ENCODE peak calls at places on chromosomes 3 and 15, in seven cellular contexts. K, R, B, T, E, I and P are unnamed samples.

GRCh38 chr3:74639681-74640080 is 25.2 kb upstream of the CNTN3 start:
- DNase-seq in B (peak), R (no peak), K (no peak), I (no peak), T (no peak), E (no peak), P (no peak)

GRCh38 chr3:194043516-194043915 is 92.4 kb upstream of the HES1 start:
- DNase-seq in B (peak), I (no peak), E (no peak), K (no peak), T (no peak), R (no peak), P (no peak)

GRCh38 chr3:100882571-100882981 is 110.6 kb downstream of the ABI3BP start:
- DNase-seq in R (no peak), I (no peak), B (peak), E (no peak), K (no peak), T (no peak), P (no peak)

GRCh38 chr3:27127195-27127594 is 242.0 kb downstream of the NEK10 start:
- DNase-seq in I (no peak), K (no peak), B (no peak), R (no peak), T (no peak), E (no peak), P (no peak)

GRCh38 chr15:28911295-28911979 is 25.7 kb downstream of the APBA2 start:
- DNase-seq in E (no peak), B (no peak), R (peak), I (peak), K (peak), T (no peak), P (no peak)

GRCh38 chr3:57120040-57120802 is 44.9 kb downstream of the IL17RD start:
- DNase-seq in K (no peak), R (no peak), I (peak), E (no peak), B (no peak), T (no peak), P (no peak)

GRCh38 chr3:72563690-72564370 is 284.4 kb downstream of the SHQ1 start:
- DNase-seq in I (no peak), E (no peak), K (no peak), B (no peak), R (no peak), T (no peak), P (no peak)

GRCh38 chr3:14413381-14414071 is 11.1 kb downstream of the SLC6A6 start:
- DNase-seq in I (no peak), E (no peak), K (peak), B (peak), T (no peak), R (no peak), P (no peak)

GRCh38 chr15:27365441-27365840 is 394.5 kb downstream of the GABRG3 start:
- DNase-seq in R (no peak), T (no peak), K (no peak), I (no peak), B (no peak), E (no peak), P (no peak)

GRCh38 chr15:35168464-35168863 is 83.4 kb upstream of the NANOGP8 start:
- DNase-seq in T (no peak), R (no peak), E (no peak), B (peak), K (no peak), I (no peak), P (no peak)

GRCh38 chr3:37324752-37325407 is 150.5 kb upstream of the LRRFIP2 start:
- DNase-seq in K (no peak), B (peak), T (no peak), I (no peak), E (no peak), R (no peak), P (no peak)

GRCh38 chr15:81813215-81813614 is 232.6 kb downstream of the MEX3B start:
- DNase-seq in K (no peak), T (no peak), I (peak), B (no peak), E (no peak), R (peak), P (no peak)

GRCh38 chr3:72678892-72679291 is 169.4 kb downstream of the SHQ1 start:
- DNase-seq in K (no peak), R (no peak), B (peak), I (no peak), E (no peak), T (no peak), P (no peak)

GRCh38 chr3:17030956-17031652 is 146.3 kb downstream of the PLCL2 start:
- DNase-seq in I (no peak), R (no peak), K (no peak), T (no peak), E (no peak), B (peak), P (no peak)

GRCh38 chr3:59699648-59700320 is 650.0 kb upstream of the CFAP20DC start:
- DNase-seq in T (no peak), R (no peak), K (no peak), E (no peak), B (no peak), I (no peak), P (no peak)

DNA sequence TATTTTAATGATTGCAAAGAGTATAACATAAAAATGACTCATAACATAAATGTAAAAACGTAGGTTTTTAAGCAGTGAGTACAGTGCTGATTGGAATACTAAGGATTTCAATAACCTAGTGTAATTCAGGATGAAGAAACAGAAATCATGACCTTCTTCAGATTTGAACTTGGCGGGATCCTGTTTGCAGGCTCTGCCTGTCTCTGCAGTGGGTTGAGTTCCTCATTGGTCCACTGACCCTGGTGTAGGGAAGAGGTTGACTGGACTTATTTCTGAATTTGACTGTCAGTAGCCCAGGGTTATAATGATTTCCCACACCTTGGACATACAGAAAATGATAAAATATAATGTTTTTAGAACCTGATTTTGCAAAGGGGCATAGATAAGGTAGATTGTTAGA is 171.7 kb downstream of the FNDC3B start:
- DNase-seq in I (no peak), K (no peak), B (no peak), R (no peak), E (no peak), T (no peak), P (no peak)
- H3K27ac ChIP-seq in I (peak), K (no peak), B (peak), R (no peak), E (no peak), T (no peak), P (peak)

GRCh38 chr15:75733761-75734651 is 21.4 kb upstream of the CSPG4 start:
- DNase-seq in K (peak), T (no peak), E (no peak), I (no peak), B (no peak), R (no peak), P (peak)
- H3K4me3 ChIP-seq in K (no peak), T (no peak), E (no peak), I (no peak), B (no peak), R (no peak), P (no peak)

DNA sequence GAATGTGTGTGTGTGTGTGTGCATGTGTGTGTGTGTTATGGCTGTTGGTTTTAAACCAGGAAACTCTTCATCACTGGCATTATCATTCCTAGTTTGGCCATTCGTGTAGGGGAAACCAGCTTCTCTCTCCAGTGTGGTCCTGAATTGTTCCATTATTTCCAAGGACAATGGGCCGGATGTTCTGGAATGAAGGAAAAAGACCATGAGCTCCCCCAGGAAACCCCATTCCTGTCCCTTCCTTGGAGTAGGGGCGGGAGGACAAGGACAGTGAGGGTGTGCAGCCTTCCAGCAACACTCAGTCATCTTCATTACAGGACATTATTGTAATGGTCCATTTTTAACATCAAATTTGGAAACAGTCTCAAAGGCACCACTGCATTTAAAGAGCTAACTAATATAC is 92.4 kb downstream of the LRRK1 start:
- DNase-seq in E (no peak), B (no peak), T (no peak), K (no peak), I (no peak), R (peak), P (no peak)
- H3K27ac ChIP-seq in E (no peak), B (no peak), T (no peak), K (no peak), I (no peak), R (no peak), P (no peak)

GRCh38 chr15:92393287-92393993 is at the start of gene ST8SIA2:
- DNase-seq in K (no peak), R (peak), E (no peak), I (peak), T (peak), B (peak), P (no peak)

GRCh38 chr15:92395557-92395956 is 1.9 kb downstream of the ST8SIA2 start:
- DNase-seq in E (no peak), R (no peak), T (no peak), I (no peak), B (no peak), K (no peak), P (no peak)

GRCh38 chr15:92394327-92395175 is 870 bp downstream of the ST8SIA2 start:
- DNase-seq in B (no peak), R (peak), E (no peak), I (peak), T (no peak), K (no peak), P (no peak)

GRCh38 chr15:92393994-92394326 is 279 bp downstream of the ST8SIA2 start:
- DNase-seq in R (no peak), I (no peak), K (no peak), E (no peak), T (no peak), B (no peak), P (no peak)

GRCh38 chr15:92395176-92395521 is 1.5 kb downstream of the ST8SIA2 start:
- DNase-seq in E (no peak), T (no peak), R (peak), I (no peak), B (no peak), K (no peak), P (no peak)
- H3K4me3 ChIP-seq in E (no peak), T (peak), R (peak), I (no peak), B (no peak), K (no peak), P (no peak)

GRCh38 chr15:40163657-40164416 is 3.0 kb downstream of the BUB1B start:
- DNase-seq in K (no peak), I (no peak), E (no peak), R (no peak), T (no peak), B (no peak), P (no peak)

GRCh38 chr15:40161693-40162401 is 978 bp downstream of the BUB1B start:
- DNase-seq in R (no peak), T (no peak), I (no peak), E (peak), K (no peak), B (no peak), P (no peak)

GRCh38 chr15:40162552-40162951 is 1.7 kb downstream of the BUB1B start:
- DNase-seq in E (no peak), T (no peak), R (no peak), I (no peak), B (no peak), K (no peak), P (no peak)

GRCh38 chr15:40160021-40160420 is 848 bp upstream of the BUB1B start:
- DNase-seq in K (no peak), B (no peak), I (no peak), E (no peak), R (no peak), T (no peak), P (no peak)

GRCh38 chr15:40160689-40161688 is at the start of gene BUB1B:
- DNase-seq in I (peak), B (peak), K (peak), R (peak), T (peak), E (peak), P (peak)
- H3K27ac ChIP-seq in I (peak), B (no peak), K (no peak), R (no peak), T (no peak), E (peak), P (no peak)